ENCODE peak calls at places on chromosomes 4 and X, in five cellular contexts. N, A, Q, G and J are unnamed samples.

GRCh38 chrX:153245288-153245731 is 66.2 kb downstream of the MAGEA1 start:
- DNase-seq in G (no peak), A (no peak), Q (no peak), N (peak; percentile 15), J (no peak)

GRCh38 chrX:14673764-14674163 is 144.4 kb downstream of the GLRA2 start:
- DNase-seq in A (no peak), G (peak; percentile 76), Q (no peak), N (no peak), J (no peak)

GRCh38 chr4:152479428-152480026 is 56.4 kb downstream of the FBXW7 start:
- DNase-seq in N (no peak), Q (no peak), G (no peak), A (no peak), J (no peak)

GRCh38 chrX:45885931-45886330 is 659.3 kb downstream of the ZNF674 start:
- DNase-seq in Q (no peak), A (no peak), G (no peak), N (no peak), J (no peak)

GRCh38 chr4:183522821-183523220 is 18.0 kb downstream of the ING2 start:
- DNase-seq in A (no peak), G (no peak), Q (no peak), N (no peak), J (no peak)

GRCh38 chrX:66162331-66162822 is 1.7 kb upstream of the HEPH start:
- DNase-seq in A (no peak), G (no peak), Q (no peak), N (no peak), J (peak; percentile 51)

GRCh38 chrX:151973851-151974335 is 583 bp downstream of the GABRE start:
- DNase-seq in A (no peak), G (peak; percentile 37), N (no peak), Q (no peak), J (no peak)

GRCh38 chrX:16714504-16714903 is 2.0 kb upstream of the CTPS2 start:
- DNase-seq in G (no peak), A (no peak), Q (no peak), N (no peak), J (no peak)

GRCh38 chrX:136916827-136917226 is 36.3 kb upstream of the RBMX start:
- DNase-seq in N (no peak), Q (no peak), A (no peak), G (no peak), J (no peak)

GRCh38 chr4:147866532-147867271 is 134.8 kb downstream of the ARHGAP10 start:
- DNase-seq in G (peak; percentile 84), Q (peak; percentile 83), N (peak; percentile 89), A (peak; percentile 94), J (peak; percentile 85)

GRCh38 chrX:36199926-36200325 is 280.4 kb downstream of the CFAP47 start:
- DNase-seq in N (no peak), Q (no peak), G (no peak), A (no peak), J (no peak)

GRCh38 chr4:34170941-34171340 is 2073.4 kb downstream of the ARAP2 start:
- DNase-seq in A (no peak), N (no peak), Q (no peak), G (no peak), J (no peak)

GRCh38 chr4:102623622-102624021 is 122.5 kb downstream of the NFKB1 start:
- DNase-seq in N (no peak), A (no peak), Q (no peak), G (peak; percentile 37), J (peak; percentile 51)

GRCh38 chrX:10049246-10049645 is 82.1 kb downstream of the CLDN34 start:
- DNase-seq in G (no peak), Q (no peak), N (no peak), A (no peak), J (no peak)

GRCh38 chr4:140743194-140743931 is 12.8 kb downstream of the TBC1D9 start:
- DNase-seq in Q (no peak), N (no peak), A (no peak), G (no peak), J (peak; percentile 27)

GRCh38 chr4:47406408-47406807 is 57.1 kb downstream of the COMMD8 start:
- DNase-seq in A (no peak), G (no peak), N (no peak), Q (no peak), J (no peak)

GRCh38 chr4:38774181-38774580 is 8.6 kb downstream of the TLR10 start:
- DNase-seq in N (no peak), G (no peak), A (no peak), Q (no peak), J (no peak)

GRCh38 chr4:75584067-75584466 is 28.2 kb downstream of the ODAPH start:
- DNase-seq in N (no peak), Q (no peak), A (no peak), G (peak; percentile 4), J (no peak)

GRCh38 chrX:130395341-130395740 is 6.4 kb upstream of the RBMX2 start:
- DNase-seq in Q (no peak), N (no peak), G (no peak), A (no peak), J (no peak)

GRCh38 chr4:106898621-106899230 is 137.4 kb downstream of the DKK2 start:
- DNase-seq in Q (no peak), A (no peak), N (peak; percentile 22), G (peak; percentile 48), J (peak; percentile 57)

GRCh38 chr4:87961993-87962791 is 13.3 kb upstream of the SPP1 start:
- DNase-seq in N (no peak), Q (no peak), A (no peak), G (peak; percentile 36), J (no peak)

GRCh38 chr4:2041234-2042130 is 17.6 kb upstream of the NAT8L start:
- DNase-seq in A (peak; percentile 79), G (peak; percentile 80), Q (peak; percentile 80), N (peak; percentile 83), J (peak; percentile 88)

GRCh38 chrX:37825225-37825842 is 22.0 kb downstream of the DYNLT3 start:
- DNase-seq in N (peak; percentile 28), Q (peak; percentile 0), A (peak; percentile 52), G (peak; percentile 52), J (peak; percentile 41)

GRCh38 chr4:127604949-127605709 is 27.6 kb upstream of the INTU start:
- DNase-seq in G (no peak), N (peak; percentile 33), A (no peak), Q (no peak), J (no peak)

GRCh38 chr4:4204401-4204745 is 22.4 kb downstream of the OTOP1 start:
- DNase-seq in G (no peak), A (no peak), N (no peak), Q (no peak), J (no peak)